ENCODE peak calls at places on chromosomes 1 and 21, in five cellular contexts. A is H1, R is HCT116, B is K562, N is SK-N-SH. H is an unnamed sample.

GRCh38 chr1:245698116-245698515 is 543.3 kb downstream of the KIF26B start:
- DNase-seq in A (no peak), R (no peak), B (no peak), N (no peak), H (no peak)

GRCh38 chr1:235984041-235984820 is 80.7 kb downstream of the NID1 start:
- DNase-seq in A (no peak), R (no peak), B (no peak), N (no peak), H (no peak)

GRCh38 chr1:226676381-226676780 is 62.7 kb downstream of the ITPKB start:
- DNase-seq in A (no peak), R (no peak), B (no peak), N (no peak), H (no peak)

GRCh38 chr21:16195476-16195875 is 465.7 kb downstream of the USP25 start:
- DNase-seq in A (no peak), R (no peak), B (no peak), N (no peak), H (no peak)

GRCh38 chr1:198937231-198938031 is 298.6 kb downstream of the PTPRC start:
- DNase-seq in A (no peak), R (peak), B (no peak), N (peak), H (peak)

GRCh38 chr1:90710579-90711536 is 6.2 kb downstream of the BARHL2 start:
- DNase-seq in A (no peak), R (no peak), B (no peak), N (peak), H (no peak)

GRCh38 chr1:232428781-232429530 is 201.0 kb downstream of the SIPA1L2 start:
- DNase-seq in A (no peak), R (no peak), B (no peak), N (no peak), H (peak)

GRCh38 chr1:209689484-209689883 is 14.3 kb downstream of the G0S2 start:
- DNase-seq in A (no peak), R (no peak), B (no peak), N (no peak), H (no peak)

GRCh38 chr1:178886551-178886950 is 15.7 kb upstream of the ANGPTL1 start:
- DNase-seq in A (no peak), R (no peak), B (no peak), N (no peak), H (no peak)

GRCh38 chr1:51636765-51637522 is 20.1 kb downstream of the OSBPL9 start:
- DNase-seq in A (no peak), R (peak), B (no peak), N (no peak), H (no peak)

GRCh38 chr1:207316141-207316540 is 5.3 kb upstream of the CD55 start:
- DNase-seq in A (no peak), R (no peak), B (no peak), N (no peak), H (peak)

GRCh38 chr1:21541835-21542234 is 32.6 kb downstream of the ALPL start:
- DNase-seq in A (no peak), R (no peak), B (no peak), N (no peak), H (no peak)

GRCh38 chr1:15802234-15802965 is 5.0 kb downstream of the UQCRHL start:
- DNase-seq in A (no peak), R (no peak), B (no peak), N (no peak), H (no peak)

GRCh38 chr1:1345860-1346500 is 3.2 kb downstream of the DVL1 start:
- DNase-seq in A (no peak), R (no peak), B (no peak), N (no peak), H (no peak)

GRCh38 chr1:185731446-185731845 is 2.7 kb upstream of the HMCN1 start:
- DNase-seq in A (no peak), R (no peak), B (no peak), N (no peak), H (no peak)

GRCh38 chr1:10762875-10763274 is 33.6 kb downstream of the CASZ1 start:
- DNase-seq in A (no peak), R (no peak), B (no peak), N (no peak), H (no peak)

GRCh38 chr21:36325373-36326010 is 5.5 kb downstream of the MORC3 start:
- DNase-seq in A (no peak), R (no peak), B (no peak), N (no peak), H (no peak)

GRCh38 chr1:148315081-148315811 is 163.2 kb upstream of the NBPF11 start:
- DNase-seq in A (no peak), R (no peak), B (no peak), N (no peak), H (no peak)

GRCh38 chr1:194071200-194071599 is 884.8 kb upstream of the B3GALT2 start:
- DNase-seq in A (no peak), R (no peak), B (no peak), N (peak), H (no peak)

GRCh38 chr1:176416777-176417176 is 46.2 kb upstream of the PAPPA2 start:
- DNase-seq in A (no peak), R (no peak), B (no peak), N (no peak), H (no peak)

GRCh38 chr1:68231627-68232303 is 558 bp downstream of the WLS start:
- DNase-seq in A (no peak), R (no peak), B (no peak), N (peak), H (no peak)

GRCh38 chr1:242449211-242449610 is 75.3 kb downstream of the PLD5 start:
- DNase-seq in A (no peak), R (no peak), B (no peak), N (peak), H (no peak)

GRCh38 chr1:113912594-113913311 is 7.6 kb downstream of the DCLRE1B start:
- DNase-seq in A (no peak), R (no peak), B (peak), N (no peak), H (no peak)

GRCh38 chr1:107432108-107432507 is 291.3 kb downstream of the NTNG1 start:
- DNase-seq in A (peak), R (no peak), B (no peak), N (no peak), H (no peak)

GRCh38 chr1:40363721-40364120 is 9.8 kb upstream of the SMAP2 start:
- DNase-seq in A (no peak), R (no peak), B (no peak), N (no peak), H (no peak)

GRCh38 chr21:44423941-44424607 is 31.2 kb upstream of the LRRC3 start:
- DNase-seq in A (no peak), R (no peak), B (no peak), N (no peak), H (no peak)

GRCh38 chr1:91725961-91726704 is 159.8 kb downstream of the TGFBR3 start:
- DNase-seq in A (no peak), R (no peak), B (no peak), N (no peak), H (no peak)

GRCh38 chr21:37087188-37087587 is 14.1 kb downstream of the TTC3 start:
- DNase-seq in A (no peak), R (peak), B (peak), N (no peak), H (no peak)

GRCh38 chr1:180155202-180155682 is 573 bp downstream of the QSOX1 start:
- DNase-seq in A (no peak), R (no peak), B (no peak), N (no peak), H (no peak)

GRCh38 chr1:6935379-6936307 is 150.4 kb downstream of the CAMTA1 start:
- DNase-seq in A (no peak), R (no peak), B (no peak), N (peak), H (no peak)

GRCh38 chr1:2474933-2475371 is 1.1 kb upstream of the PLCH2 start:
- DNase-seq in A (no peak), R (no peak), B (peak), N (peak), H (peak)

GRCh38 chr1:38586993-38587646 is 272.5 kb downstream of the RRAGC start:
- DNase-seq in A (peak), R (peak), B (peak), N (peak), H (no peak)

GRCh38 chr1:206883160-206883559 is 14.1 kb upstream of the IL24 start:
- DNase-seq in A (no peak), R (no peak), B (no peak), N (no peak), H (no peak)

GRCh38 chr1:168441745-168442144 is 102.1 kb downstream of the XCL2 start:
- DNase-seq in A (no peak), R (no peak), B (no peak), N (no peak), H (no peak)

GRCh38 chr1:168443356-168443755 is 100.4 kb downstream of the XCL2 start:
- DNase-seq in A (no peak), R (no peak), B (no peak), N (no peak), H (no peak)

GRCh38 chr1:168443899-168444298 is 99.9 kb downstream of the XCL2 start:
- DNase-seq in A (no peak), R (no peak), B (no peak), N (no peak), H (no peak)

GRCh38 chr1:168439451-168440375 is 104.1 kb downstream of the XCL2 start:
- DNase-seq in A (peak), R (peak), B (peak), N (peak), H (peak)

DNA sequence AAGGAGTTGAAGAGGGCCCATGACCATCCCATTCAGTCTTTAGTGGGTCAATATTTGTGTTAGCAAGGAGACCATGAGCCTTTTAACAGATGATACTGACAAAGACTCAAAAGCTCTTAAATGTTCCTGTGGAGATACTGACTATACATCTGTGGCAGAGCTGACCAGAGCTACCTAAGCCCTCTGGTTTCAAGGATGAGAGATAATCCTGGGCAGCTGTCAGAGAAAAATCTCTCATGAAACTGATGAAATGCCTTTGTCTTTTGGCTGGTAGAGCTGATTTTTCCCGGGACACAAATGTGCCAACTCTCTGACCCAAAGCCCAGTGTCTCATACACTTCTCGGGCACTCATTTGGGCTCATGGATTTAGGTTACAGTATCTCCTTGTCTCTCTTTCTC is 100.9 kb downstream of the XCL2 start:
- DNase-seq in A (no peak), R (no peak), B (no peak), N (no peak), H (no peak)
- TF ChIP-seq JUND in A (no peak), R (no peak), B (no peak), N (no peak), H (no peak)

GRCh38 chr21:42834730-42835191 is 44.6 kb downstream of the WDR4 start:
- DNase-seq in A (no peak), R (no peak), B (peak), N (peak), H (no peak)
- TF ChIP-seq JUND in A (no peak), R (no peak), B (no peak), N (no peak), H (no peak)

DNA sequence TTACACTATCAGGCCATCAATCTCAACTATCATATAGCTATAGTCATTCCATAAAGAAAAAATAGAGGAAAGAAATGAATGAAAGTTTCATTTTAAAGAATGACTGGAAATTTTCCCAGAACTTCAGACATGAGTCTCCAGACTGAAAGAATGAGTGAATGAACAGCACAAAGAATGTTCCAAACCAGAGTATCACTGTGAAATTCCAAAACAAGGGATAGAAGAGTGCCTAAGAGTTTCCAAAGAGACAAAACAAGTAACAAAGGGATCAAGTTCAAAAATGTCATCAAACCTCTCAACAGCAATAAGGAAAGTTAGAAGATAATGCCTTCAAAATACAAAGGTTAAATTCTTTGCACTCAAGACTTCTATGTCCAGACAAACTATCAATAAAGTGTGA is 114.9 kb downstream of the DENND1B start:
- DNase-seq in A (no peak), R (no peak), B (no peak), N (no peak), H (no peak)
- TF ChIP-seq JUND in A (no peak), R (no peak), B (no peak), N (no peak), H (no peak)

DNA sequence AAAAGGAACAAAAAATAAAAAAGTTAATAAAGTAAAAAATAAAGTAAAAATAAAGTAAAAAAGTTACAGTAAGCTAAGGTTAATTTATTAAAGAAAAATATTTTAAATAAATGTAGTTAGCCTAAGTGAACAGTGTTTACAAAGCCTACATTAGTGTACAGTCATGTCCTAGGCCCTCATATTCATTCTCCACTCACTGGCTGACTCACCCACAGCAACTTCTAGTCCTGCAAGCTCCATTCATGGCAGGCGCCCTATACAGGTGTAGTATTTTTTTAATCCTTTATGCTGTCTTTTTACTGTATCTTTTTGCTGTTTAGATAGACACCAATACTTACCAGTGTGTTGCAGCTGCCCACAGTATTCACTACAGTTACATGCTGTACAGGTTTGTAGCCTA is 12.4 kb downstream of the ADAR start:
- DNase-seq in A (no peak), R (no peak), B (no peak), N (no peak), H (no peak)
- TF ChIP-seq JUND in A (no peak), R (no peak), B (no peak), N (peak), H (no peak)

GRCh38 chr1:64922336-64922735 is 44.0 kb downstream of the JAK1 start:
- DNase-seq in A (no peak), R (no peak), B (no peak), N (no peak), H (no peak)

GRCh38 chr1:64920936-64921589 is 45.3 kb downstream of the JAK1 start:
- DNase-seq in A (no peak), R (no peak), B (no peak), N (peak), H (no peak)

GRCh38 chr1:64925594-64925993 is 40.8 kb downstream of the JAK1 start:
- DNase-seq in A (no peak), R (no peak), B (no peak), N (no peak), H (no peak)

GRCh38 chr1:64921761-64922160 is 44.6 kb downstream of the JAK1 start:
- DNase-seq in A (no peak), R (no peak), B (no peak), N (no peak), H (no peak)

DNA sequence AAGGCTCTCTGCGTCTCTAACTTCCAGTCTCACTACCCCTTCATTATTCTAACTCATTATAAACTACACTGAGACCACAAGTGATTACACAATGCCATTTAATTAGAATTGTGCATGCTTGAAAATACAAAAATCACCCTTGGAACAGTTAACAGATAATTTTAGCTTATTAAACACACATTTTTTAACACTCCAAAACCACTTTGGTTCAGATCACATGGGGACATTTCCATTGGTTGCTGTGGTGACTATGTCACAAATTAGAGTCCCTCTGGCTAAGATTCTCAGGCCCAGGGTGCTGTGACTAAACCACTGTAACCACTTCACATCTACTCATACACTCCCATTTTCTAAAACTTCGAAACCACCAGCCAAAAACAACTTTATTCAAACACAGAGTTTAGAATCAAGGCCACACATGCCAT is 43.0 kb downstream of the JAK1 start:
- DNase-seq in A (no peak), R (no peak), B (no peak), N (no peak), H (no peak)
- TF ChIP-seq JUND in A (no peak), R (no peak), B (no peak), N (no peak), H (no peak)

GRCh38 chr1:18580676-18581419 is 49.8 kb upstream of the PAX7 start:
- DNase-seq in A (no peak), R (no peak), B (no peak), N (no peak), H (no peak)

GRCh38 chr1:18582890-18583289 is 47.8 kb upstream of the PAX7 start:
- DNase-seq in A (no peak), R (no peak), B (no peak), N (no peak), H (no peak)

GRCh38 chr1:18583326-18583941 is 47.2 kb upstream of the PAX7 start:
- DNase-seq in A (no peak), R (no peak), B (no peak), N (no peak), H (no peak)

GRCh38 chr1:18580087-18580486 is 50.6 kb upstream of the PAX7 start:
- DNase-seq in A (no peak), R (no peak), B (no peak), N (no peak), H (no peak)

GRCh38 chr1:18581420-18581880 is 49.2 kb upstream of the PAX7 start:
- DNase-seq in A (no peak), R (no peak), B (peak), N (peak), H (peak)
- TF ChIP-seq JUND in A (no peak), R (no peak), B (no peak), N (no peak), H (no peak)